ENCODE peak calls at places on chromosome 9, in ten cellular contexts. U is right lobe of liver, V is stomach, Y is thyroid gland, S is K562, J is transverse colon, H is GM12892, W is uterus, L is testis, A is esophagus squamous epithelium. Z is an unnamed sample.

GRCh38 chr9:38276751-38277439 is 115.6 kb upstream of the ALDH1B1 start:
- DNase-seq in U (peak; percentile 13), V (no peak), Y (no peak), S (no peak), J (no peak), H (no peak), W (no peak), L (no peak), A (no peak), Z (no peak)

GRCh38 chr9:70488098-70488792 is 73.8 kb upstream of the KLF9 start:
- DNase-seq in U (no peak), V (no peak), Y (no peak), S (no peak), J (no peak), H (no peak), W (no peak), L (no peak), A (no peak), Z (no peak)

GRCh38 chr9:134651226-134651905 is 9.8 kb downstream of the COL5A1 start:
- DNase-seq in U (no peak), V (no peak), Y (no peak), S (no peak), J (no peak), H (no peak), W (no peak), L (no peak), A (no peak), Z (no peak)

GRCh38 chr9:130825051-130825651 is 9.9 kb upstream of the ABL1 start:
- DNase-seq in U (no peak), V (no peak), Y (peak; percentile 63), S (peak; percentile 88), J (no peak), H (no peak), W (peak; percentile 44), L (peak; percentile 51), A (no peak), Z (peak; percentile 56)

GRCh38 chr9:32969270-32969669 is 32.2 kb downstream of the APTX start:
- DNase-seq in U (no peak), V (no peak), Y (no peak), S (no peak), J (no peak), H (no peak), W (no peak), L (no peak), A (no peak), Z (no peak)

GRCh38 chr9:129989740-129990139 is 53.2 kb downstream of the FNBP1 start:
- DNase-seq in U (no peak), V (no peak), Y (peak; percentile 49), S (no peak), J (no peak), H (no peak), W (no peak), L (no peak), A (no peak), Z (no peak)

GRCh38 chr9:87292449-87293191 is 205.0 kb upstream of the DAPK1 start:
- DNase-seq in U (no peak), V (no peak), Y (no peak), S (no peak), J (no peak), H (no peak), W (no peak), L (no peak), A (no peak), Z (no peak)

GRCh38 chr9:95140821-95141220 is 176.7 kb downstream of the FANCC start:
- DNase-seq in U (no peak), V (no peak), Y (no peak), S (no peak), J (no peak), H (no peak), W (no peak), L (no peak), A (no peak), Z (no peak)

GRCh38 chr9:128056086-128056485 is 11.0 kb downstream of the NAIF1 start:
- DNase-seq in U (no peak), V (peak; percentile 44), Y (peak; percentile 73), S (no peak), J (no peak), H (no peak), W (no peak), L (no peak), A (no peak), Z (peak; percentile 55)

GRCh38 chr9:128055222-128056040 is 11.7 kb downstream of the NAIF1 start:
- DNase-seq in U (peak; percentile 56), V (peak; percentile 73), Y (peak; percentile 83), S (no peak), J (peak; percentile 51), H (no peak), W (peak; percentile 72), L (peak; percentile 54), A (no peak), Z (peak; percentile 59)

GRCh38 chr9:128059365-128059983 is 7.6 kb downstream of the NAIF1 start:
- DNase-seq in U (no peak), V (no peak), Y (peak; percentile 74), S (no peak), J (no peak), H (no peak), W (no peak), L (no peak), A (no peak), Z (no peak)

GRCh38 chr9:128057724-128058409 is 9.3 kb downstream of the NAIF1 start:
- DNase-seq in U (no peak), V (no peak), Y (no peak), S (no peak), J (no peak), H (no peak), W (no peak), L (no peak), A (no peak), Z (no peak)

GRCh38 chr9:128056887-128057723 is 10.0 kb downstream of the NAIF1 start:
- DNase-seq in U (peak; percentile 70), V (peak; percentile 79), Y (peak; percentile 33), S (no peak), J (peak; percentile 80), H (no peak), W (no peak), L (peak; percentile 33), A (no peak), Z (no peak)
- TF ChIP-seq POLR2A in U (no peak), V (no peak), Y (no peak), S (no peak), J (no peak), H (no peak), W (no peak), L (no peak), A (no peak), Z (no peak)

GRCh38 chr9:72995131-72996024 is 42.5 kb upstream of the ALDH1A1 start:
- DNase-seq in U (no peak), V (peak; percentile 43), Y (no peak), S (peak; percentile 30), J (no peak), H (no peak), W (no peak), L (peak; percentile 28), A (no peak), Z (no peak)

GRCh38 chr9:72996106-72996505 is 43.3 kb upstream of the ALDH1A1 start:
- DNase-seq in U (no peak), V (no peak), Y (no peak), S (no peak), J (no peak), H (no peak), W (no peak), L (no peak), A (no peak), Z (no peak)

GRCh38 chr9:72996684-72997314 is 43.9 kb upstream of the ALDH1A1 start:
- DNase-seq in U (no peak), V (no peak), Y (no peak), S (no peak), J (no peak), H (no peak), W (no peak), L (no peak), A (no peak), Z (no peak)

GRCh38 chr9:72998363-72998762 is 45.5 kb upstream of the ALDH1A1 start:
- DNase-seq in U (no peak), V (no peak), Y (no peak), S (no peak), J (no peak), H (no peak), W (no peak), L (no peak), A (no peak), Z (no peak)

DNA sequence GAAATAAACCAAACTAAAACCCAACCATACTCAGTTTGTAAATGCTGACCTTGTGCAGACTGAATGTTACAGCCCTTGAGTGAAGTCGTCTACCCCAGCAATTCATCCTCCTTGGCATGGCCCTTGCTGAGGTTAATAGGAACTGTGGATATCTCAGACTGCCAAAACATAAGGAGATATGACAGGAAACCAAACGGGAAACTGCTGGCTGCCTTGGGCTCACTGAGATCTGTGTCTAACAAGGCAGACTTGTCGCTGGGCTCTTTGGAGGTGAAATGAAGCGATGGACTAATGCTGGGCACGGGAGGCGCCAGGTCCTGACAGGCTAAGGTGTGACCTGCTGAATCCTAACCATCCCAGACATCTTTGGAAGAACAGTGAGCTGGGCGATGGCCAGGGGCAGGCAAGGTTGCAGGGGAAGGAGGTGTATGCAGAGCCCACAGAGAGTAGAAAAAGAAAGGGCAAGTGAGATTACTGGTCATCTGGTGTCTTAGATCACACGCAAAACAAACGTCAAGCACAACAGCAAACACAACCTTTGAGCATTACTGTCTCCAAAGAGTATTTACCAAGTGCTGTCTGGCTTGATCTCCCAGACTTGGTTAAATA is 44.6 kb upstream of the ALDH1A1 start:
- DNase-seq in U (peak; percentile 87), V (no peak), Y (no peak), S (peak; percentile 28), J (no peak), H (no peak), W (no peak), L (peak; percentile 16), A (no peak), Z (no peak)
- TF ChIP-seq POLR2A in U (no peak), V (no peak), Y (no peak), S (no peak), J (no peak), H (no peak), W (no peak), L (no peak), A (no peak), Z (no peak)

GRCh38 chr9:124354364-124355031 is 60.7 kb downstream of the PSMB7 start:
- DNase-seq in U (no peak), V (no peak), Y (no peak), S (no peak), J (no peak), H (no peak), W (no peak), L (peak; percentile 12), A (no peak), Z (no peak)
- TF ChIP-seq POLR2A in U (no peak), V (no peak), Y (no peak), S (no peak), J (no peak), H (peak; percentile 49), W (no peak), L (no peak), A (no peak), Z (no peak)

DNA sequence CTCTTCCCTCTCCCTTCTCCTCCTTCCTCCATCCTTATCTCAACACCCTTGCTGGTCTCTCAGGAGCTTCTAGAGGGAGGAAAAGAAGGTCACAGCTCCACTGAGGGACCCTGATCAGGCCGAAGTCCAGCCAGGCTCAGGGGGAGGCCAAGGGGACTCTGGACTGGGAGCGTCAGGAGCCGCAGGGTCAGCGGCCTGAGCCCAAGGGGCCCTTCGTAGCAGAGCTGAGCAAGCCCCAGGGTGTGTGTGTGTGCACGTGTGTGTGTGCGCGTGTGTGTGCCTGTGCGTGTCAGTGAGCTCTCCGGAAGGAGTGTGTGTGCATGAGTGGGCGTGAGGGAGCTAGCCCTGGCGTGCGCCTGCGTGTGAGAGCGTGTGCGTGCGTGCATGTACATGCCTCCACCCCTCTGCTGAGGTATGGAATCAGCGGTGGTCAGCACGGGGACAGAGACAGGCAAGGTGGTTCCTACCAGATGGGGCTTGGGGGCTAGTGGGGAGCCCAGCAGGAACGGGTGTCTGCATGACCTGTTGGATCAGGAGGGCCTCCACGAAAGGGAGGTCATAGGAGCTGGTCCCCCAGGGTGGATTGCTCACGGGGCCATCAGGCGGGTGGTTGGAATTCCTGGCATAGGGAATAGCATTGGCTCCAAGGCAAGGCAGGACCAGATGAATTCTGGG is 10.0 kb upstream of the AGPAT2 start:
- DNase-seq in U (peak; percentile 84), V (no peak), Y (no peak), S (no peak), J (no peak), H (no peak), W (no peak), L (no peak), A (no peak), Z (peak; percentile 15)
- TF ChIP-seq POLR2A in U (no peak), V (no peak), Y (no peak), S (no peak), J (no peak), H (no peak), W (no peak), L (no peak), A (no peak), Z (no peak)